ENCODE peak calls at places on chromosomes 2 and 18, in nine cellular contexts. S is lower leg skin, A is testis, T is prostate gland, Y is suprapubic skin, E is uterus, M is endothelial cell of umbilical vein, J is H1, P is heart left ventricle. B is an unnamed sample.

GRCh38 chr2:127651987-127652550 is 6.1 kb downstream of the GPR17 start:
- DNase-seq in S (no peak), A (peak), T (no peak), Y (no peak), E (peak), M (no peak), J (no peak), P (peak), B (peak)

GRCh38 chr2:54704688-54705605 is 18.5 kb upstream of the EML6 start:
- DNase-seq in S (no peak), A (no peak), T (no peak), Y (no peak), E (no peak), M (peak), J (no peak), P (no peak), B (no peak)

GRCh38 chr2:203330434-203330833 is 2.2 kb downstream of the ABI2 start:
- DNase-seq in S (no peak), A (no peak), T (no peak), Y (no peak), E (no peak), M (no peak), J (no peak), P (no peak), B (no peak)

GRCh38 chr2:135317375-135317774 is 213.6 kb downstream of the ZRANB3 start:
- DNase-seq in S (no peak), A (no peak), T (no peak), Y (no peak), E (no peak), M (no peak), J (no peak), P (no peak), B (no peak)

GRCh38 chr2:203802277-203803045 is 65.1 kb upstream of the CTLA4 start:
- DNase-seq in S (no peak), A (no peak), T (no peak), Y (no peak), E (no peak), M (no peak), J (no peak), P (no peak), B (no peak)

GRCh38 chr2:96251721-96252292 is 14.0 kb downstream of the TMEM127 start:
- DNase-seq in S (no peak), A (peak), T (peak), Y (no peak), E (peak), M (peak), J (no peak), P (peak), B (no peak)

GRCh38 chr2:151569167-151569566 is 159.5 kb downstream of the RIF1 start:
- DNase-seq in S (no peak), A (no peak), T (no peak), Y (no peak), E (no peak), M (no peak), J (no peak), P (no peak), B (no peak)

GRCh38 chr2:230564805-230565779 is 147.6 kb upstream of the CAB39 start:
- DNase-seq in S (no peak), A (no peak), T (no peak), Y (no peak), E (no peak), M (no peak), J (no peak), P (no peak), B (no peak)

GRCh38 chr2:157831573-157832315 is 44.4 kb downstream of the ACVR1 start:
- DNase-seq in S (no peak), A (no peak), T (no peak), Y (no peak), E (no peak), M (no peak), J (no peak), P (no peak), B (no peak)

GRCh38 chr2:7744827-7745226 is 827.6 kb downstream of the RNF144A start:
- DNase-seq in S (no peak), A (no peak), T (no peak), Y (no peak), E (no peak), M (no peak), J (no peak), P (no peak), B (no peak)

GRCh38 chr2:28274911-28275685 is 117.6 kb upstream of the FOSL2 start:
- DNase-seq in S (peak), A (no peak), T (no peak), Y (no peak), E (peak), M (peak), J (peak), P (peak), B (no peak)

GRCh38 chr18:26424428-26425147 is 123.8 kb downstream of the KCTD1 start:
- DNase-seq in S (no peak), A (no peak), T (no peak), Y (no peak), E (no peak), M (no peak), J (no peak), P (no peak), B (no peak)

DNA sequence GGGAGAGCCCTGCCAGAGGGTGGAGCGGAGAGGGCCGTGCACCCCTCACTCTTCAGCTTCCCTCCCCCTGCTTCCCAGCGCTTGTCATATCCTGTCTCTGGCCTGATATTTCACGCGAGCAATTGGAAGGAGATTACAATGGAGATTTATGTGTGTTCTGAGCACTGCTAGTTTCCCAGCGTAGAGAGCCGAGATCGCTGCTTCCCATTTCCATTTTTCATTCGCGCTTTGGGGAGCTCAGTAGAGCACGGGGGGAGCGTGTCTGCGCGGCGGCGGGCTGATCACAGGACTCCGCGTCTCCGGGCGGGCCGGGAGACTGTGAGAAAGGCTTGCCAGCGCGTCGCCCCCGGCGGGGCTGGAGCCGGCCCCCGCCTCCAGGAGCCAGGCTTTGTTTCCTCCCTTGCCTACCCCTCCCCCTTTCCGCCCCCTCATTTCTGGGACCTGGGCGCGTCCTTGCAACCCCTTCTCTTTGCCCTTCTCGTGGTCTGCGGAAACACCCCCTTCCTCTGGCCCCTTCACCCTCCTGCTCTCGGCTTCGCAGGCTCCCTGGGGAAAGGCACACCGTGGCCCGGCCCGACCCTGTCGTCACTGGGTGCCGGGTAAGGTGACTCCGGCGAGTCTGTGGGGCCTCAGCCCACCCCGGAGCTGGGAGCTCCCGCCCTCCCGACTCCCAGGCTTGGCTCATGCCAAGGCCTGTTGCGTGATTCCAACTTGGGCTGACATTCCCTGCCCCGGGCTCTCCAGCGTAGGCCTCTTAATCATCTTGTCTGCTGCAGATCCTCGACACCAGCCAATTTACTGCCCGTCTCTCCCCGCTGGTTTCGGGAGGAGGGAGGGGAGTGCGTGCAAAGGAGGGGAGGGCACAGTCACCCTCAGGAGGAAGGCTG is 5.8 kb downstream of the DLX2 start:
- DNase-seq in S (no peak), A (no peak), T (no peak), Y (no peak), E (no peak), M (peak), J (no peak), P (no peak), B (no peak)
- TF ChIP-seq POLR2A in S (no peak), A (no peak), T (no peak), Y (no peak), E (no peak), M (no peak), J (no peak), P (no peak), B (no peak)

GRCh38 chr2:16368328-16368727 is 297.3 kb downstream of the CYRIA start:
- DNase-seq in S (no peak), A (no peak), T (no peak), Y (no peak), E (no peak), M (no peak), J (no peak), P (no peak), B (no peak)
- TF ChIP-seq POLR2A in S (no peak), A (no peak), T (no peak), Y (no peak), E (no peak), M (no peak), J (no peak), P (no peak), B (no peak)

GRCh38 chr2:102033028-102033749 is 41.4 kb downstream of the IL1R2 start:
- DNase-seq in S (peak), A (peak), T (peak), Y (peak), E (peak), M (peak), J (no peak), P (peak), B (peak)
- TF ChIP-seq POLR2A in S (no peak), A (no peak), T (peak), Y (no peak), E (no peak), M (no peak), J (no peak), P (no peak), B (no peak)

GRCh38 chr2:240874715-240875227 is 6.1 kb downstream of the AGXT start:
- DNase-seq in S (no peak), A (no peak), T (no peak), Y (no peak), E (no peak), M (no peak), J (no peak), P (no peak), B (peak)

GRCh38 chr2:240873098-240873788 is 4.6 kb downstream of the AGXT start:
- DNase-seq in S (no peak), A (no peak), T (no peak), Y (no peak), E (peak), M (no peak), J (no peak), P (no peak), B (peak)

GRCh38 chr2:240875228-240876034 is 6.8 kb downstream of the AGXT start:
- DNase-seq in S (no peak), A (no peak), T (no peak), Y (no peak), E (no peak), M (no peak), J (no peak), P (no peak), B (peak)

GRCh38 chr2:240872317-240873097 is 3.9 kb downstream of the AGXT start:
- DNase-seq in S (no peak), A (no peak), T (no peak), Y (peak), E (peak), M (no peak), J (no peak), P (no peak), B (peak)

DNA sequence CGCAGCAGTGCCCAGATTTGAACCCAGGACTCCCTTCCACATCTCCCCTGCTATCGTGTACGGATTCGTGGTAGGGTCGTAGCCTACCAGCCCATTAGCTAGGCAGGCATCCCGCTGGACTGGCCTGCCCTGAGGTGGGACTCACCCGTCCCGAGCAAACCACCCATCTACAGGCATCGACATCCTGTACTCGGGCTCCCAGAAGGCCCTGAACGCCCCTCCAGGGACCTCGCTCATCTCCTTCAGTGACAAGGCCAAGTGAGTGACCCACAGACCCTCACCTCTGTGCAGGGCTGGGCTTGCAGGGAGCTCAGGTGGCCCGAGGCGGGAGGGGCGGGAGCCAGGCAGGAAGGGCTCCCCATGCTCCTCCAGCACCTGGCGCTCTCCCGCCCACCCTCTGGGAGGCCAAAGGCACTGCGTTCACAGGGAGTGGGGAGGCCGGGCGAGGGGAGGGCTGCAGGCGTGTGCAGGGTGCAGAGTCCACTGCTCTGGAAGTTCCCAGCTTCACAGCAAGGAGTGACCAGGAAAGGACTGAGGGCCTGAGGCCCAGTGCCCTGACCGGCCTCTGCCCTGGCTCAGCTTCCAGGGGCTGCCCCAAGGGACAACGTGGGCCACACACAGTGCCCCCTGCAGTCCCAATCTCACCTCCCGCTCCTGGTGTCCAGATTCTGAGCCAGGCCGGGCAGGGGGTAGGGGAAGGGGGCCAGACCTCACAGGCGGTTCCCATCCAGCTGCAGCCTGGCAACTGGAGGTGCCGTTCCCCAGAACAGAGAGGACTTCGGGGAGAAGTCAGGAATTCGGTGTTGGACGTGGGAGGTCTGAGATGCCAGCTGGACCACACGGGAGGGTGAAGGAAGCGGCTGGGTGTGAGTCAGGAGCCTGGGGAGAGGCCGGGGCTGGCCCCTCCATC is 5.4 kb downstream of the AGXT start:
- DNase-seq in S (no peak), A (peak), T (no peak), Y (no peak), E (peak), M (no peak), J (no peak), P (no peak), B (peak)
- TF ChIP-seq POLR2A in S (no peak), A (no peak), T (no peak), Y (no peak), E (no peak), M (no peak), J (no peak), P (no peak), B (no peak)

GRCh38 chr2:4678937-4679336 is 975.6 kb downstream of the DCDC2C start:
- DNase-seq in S (no peak), A (no peak), T (no peak), Y (no peak), E (no peak), M (no peak), J (no peak), P (no peak), B (no peak)

GRCh38 chr2:4675295-4675694 is 971.9 kb downstream of the DCDC2C start:
- DNase-seq in S (no peak), A (no peak), T (no peak), Y (no peak), E (no peak), M (no peak), J (no peak), P (no peak), B (peak)

GRCh38 chr2:4673025-4673489 is 969.7 kb downstream of the DCDC2C start:
- DNase-seq in S (no peak), A (peak), T (no peak), Y (no peak), E (no peak), M (no peak), J (no peak), P (no peak), B (no peak)

GRCh38 chr2:4670331-4670730 is 967.0 kb downstream of the DCDC2C start:
- DNase-seq in S (no peak), A (no peak), T (no peak), Y (no peak), E (no peak), M (no peak), J (no peak), P (no peak), B (no peak)

DNA sequence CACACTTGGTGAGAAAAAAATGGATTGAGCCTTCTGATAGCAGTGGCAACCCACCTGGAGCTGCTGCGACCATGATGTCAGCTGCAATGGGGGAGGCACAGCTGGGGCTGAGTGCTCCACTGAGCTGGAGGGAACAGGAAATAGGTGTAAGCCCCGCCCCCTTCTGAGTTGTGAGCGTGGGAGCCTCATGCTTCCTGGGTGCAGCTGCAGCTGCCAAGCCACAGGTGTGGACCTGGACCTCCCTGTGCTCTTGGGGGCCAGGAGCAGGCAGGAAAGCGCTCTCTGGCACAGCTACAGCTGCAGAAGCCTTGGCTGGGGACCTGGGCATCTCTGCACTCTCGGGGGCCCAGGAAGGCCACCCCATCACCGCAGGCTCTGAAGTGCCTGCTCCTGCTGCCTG is 970.6 kb downstream of the DCDC2C start:
- DNase-seq in S (no peak), A (peak), T (no peak), Y (no peak), E (no peak), M (no peak), J (no peak), P (no peak), B (peak)
- TF ChIP-seq POLR2A in S (no peak), A (no peak), T (no peak), Y (no peak), E (no peak), M (no peak), J (no peak), P (no peak), B (no peak)

GRCh38 chr18:32018331-32019250 is at the start of gene RNF125:
- DNase-seq in S (peak), A (peak), T (peak), Y (peak), E (peak), M (peak), J (peak), P (peak), B (peak)
- TF ChIP-seq POLR2A in S (no peak), A (no peak), T (peak), Y (no peak), E (peak), M (no peak), J (peak), P (peak), B (peak)

GRCh38 chr2:15920696-15921095 is 19.7 kb upstream of the MYCN start:
- DNase-seq in S (no peak), A (no peak), T (no peak), Y (no peak), E (no peak), M (no peak), J (no peak), P (no peak), B (no peak)
- TF ChIP-seq POLR2A in S (no peak), A (no peak), T (no peak), Y (no peak), E (no peak), M (no peak), J (no peak), P (no peak), B (no peak)

GRCh38 chr2:219627105-219628100 is at the start of gene SLC4A3:
- DNase-seq in S (no peak), A (no peak), T (no peak), Y (no peak), E (peak), M (no peak), J (no peak), P (peak), B (peak)
- TF ChIP-seq POLR2A in S (no peak), A (no peak), T (no peak), Y (no peak), E (peak), M (no peak), J (peak), P (peak), B (no peak)